ENCODE peak calls at places on chromosomes 11 and 22, in seven cellular contexts. One of them, this sample, is unnamed.

GRCh38 chr11:34586655-34587281 is 34.1 kb upstream of the EHF start:
- DNase-seq in body of pancreas: no peak
- DNase-seq in transverse colon: no peak
- DNase-seq in A549: no peak
- DNase-seq in heart left ventricle: no peak
- DNase-seq in right lobe of liver: no peak
- DNase-seq in breast epithelium: no peak
- DNase-seq in this sample: no peak

GRCh38 chr22:39205344-39206021 is 39.3 kb downstream of the PDGFB start:
- DNase-seq in transverse colon: no peak
- DNase-seq in body of pancreas: no peak
- DNase-seq in heart left ventricle: no peak
- DNase-seq in breast epithelium: no peak
- DNase-seq in right lobe of liver: no peak
- DNase-seq in A549: peak
- DNase-seq in this sample: peak

GRCh38 chr11:68468217-68468828 is 7.8 kb downstream of the PPP6R3 start:
- DNase-seq in heart left ventricle: no peak
- DNase-seq in right lobe of liver: no peak
- DNase-seq in transverse colon: no peak
- DNase-seq in breast epithelium: no peak
- DNase-seq in body of pancreas: no peak
- DNase-seq in A549: no peak
- DNase-seq in this sample: no peak

GRCh38 chr11:67267188-67268035 is 1.1 kb downstream of the GRK2 start:
- DNase-seq in transverse colon: peak
- DNase-seq in A549: no peak
- DNase-seq in right lobe of liver: peak
- DNase-seq in body of pancreas: peak
- DNase-seq in breast epithelium: no peak
- DNase-seq in heart left ventricle: peak
- DNase-seq in this sample: no peak

GRCh38 chr11:7579226-7579825 is 65.5 kb downstream of the PPFIBP2 start:
- DNase-seq in breast epithelium: no peak
- DNase-seq in transverse colon: no peak
- DNase-seq in heart left ventricle: no peak
- DNase-seq in body of pancreas: peak
- DNase-seq in right lobe of liver: no peak
- DNase-seq in A549: no peak
- DNase-seq in this sample: no peak

GRCh38 chr11:129234978-129235377 is 42.9 kb upstream of the ARHGAP32 start:
- DNase-seq in breast epithelium: no peak
- DNase-seq in A549: no peak
- DNase-seq in heart left ventricle: no peak
- DNase-seq in body of pancreas: no peak
- DNase-seq in right lobe of liver: no peak
- DNase-seq in transverse colon: no peak
- DNase-seq in this sample: no peak

GRCh38 chr11:44622190-44622650 is 56.8 kb downstream of the CD82 start:
- DNase-seq in heart left ventricle: no peak
- DNase-seq in breast epithelium: no peak
- DNase-seq in body of pancreas: no peak
- DNase-seq in A549: no peak
- DNase-seq in transverse colon: peak
- DNase-seq in right lobe of liver: peak
- DNase-seq in this sample: no peak

GRCh38 chr11:64810891-64811272 is 531 bp upstream of the MEN1 start:
- DNase-seq in right lobe of liver: no peak
- DNase-seq in body of pancreas: peak
- DNase-seq in transverse colon: peak
- DNase-seq in breast epithelium: no peak
- DNase-seq in heart left ventricle: no peak
- DNase-seq in A549: no peak
- DNase-seq in this sample: peak

GRCh38 chr22:38422615-38423511 is 32.1 kb downstream of the KCNJ4 start:
- DNase-seq in right lobe of liver: peak
- DNase-seq in A549: no peak
- DNase-seq in body of pancreas: no peak
- DNase-seq in heart left ventricle: peak
- DNase-seq in transverse colon: peak
- DNase-seq in breast epithelium: no peak
- DNase-seq in this sample: no peak

GRCh38 chr22:24763872-24764485 is 10.5 kb downstream of the PIWIL3 start:
- DNase-seq in transverse colon: no peak
- DNase-seq in breast epithelium: no peak
- DNase-seq in heart left ventricle: no peak
- DNase-seq in A549: no peak
- DNase-seq in right lobe of liver: no peak
- DNase-seq in body of pancreas: no peak
- DNase-seq in this sample: no peak

GRCh38 chr11:65014146-65014960 is at the start of gene ARL2:
- DNase-seq in A549: peak
- DNase-seq in transverse colon: no peak
- DNase-seq in heart left ventricle: no peak
- DNase-seq in body of pancreas: peak
- DNase-seq in breast epithelium: no peak
- DNase-seq in right lobe of liver: peak
- DNase-seq in this sample: peak

GRCh38 chr22:33896801-33897620 is 23.3 kb downstream of the LARGE1 start:
- DNase-seq in right lobe of liver: no peak
- DNase-seq in heart left ventricle: no peak
- DNase-seq in breast epithelium: no peak
- DNase-seq in transverse colon: no peak
- DNase-seq in A549: no peak
- DNase-seq in body of pancreas: peak
- DNase-seq in this sample: no peak

GRCh38 chr22:37983860-37984791 is at the start of gene SOX10:
- DNase-seq in heart left ventricle: no peak
- DNase-seq in A549: no peak
- DNase-seq in right lobe of liver: no peak
- DNase-seq in body of pancreas: no peak
- DNase-seq in breast epithelium: no peak
- DNase-seq in transverse colon: no peak
- DNase-seq in this sample: no peak

GRCh38 chr11:55357560-55358184 is 10.1 kb upstream of the OR4A15 start:
- DNase-seq in right lobe of liver: no peak
- DNase-seq in transverse colon: no peak
- DNase-seq in breast epithelium: no peak
- DNase-seq in heart left ventricle: no peak
- DNase-seq in A549: no peak
- DNase-seq in body of pancreas: no peak
- DNase-seq in this sample: no peak

GRCh38 chr11:59765068-59765770 is 10.0 kb downstream of the STX3 start:
- DNase-seq in breast epithelium: no peak
- DNase-seq in transverse colon: peak
- DNase-seq in right lobe of liver: no peak
- DNase-seq in heart left ventricle: no peak
- DNase-seq in body of pancreas: no peak
- DNase-seq in A549: no peak
- DNase-seq in this sample: no peak

DNA sequence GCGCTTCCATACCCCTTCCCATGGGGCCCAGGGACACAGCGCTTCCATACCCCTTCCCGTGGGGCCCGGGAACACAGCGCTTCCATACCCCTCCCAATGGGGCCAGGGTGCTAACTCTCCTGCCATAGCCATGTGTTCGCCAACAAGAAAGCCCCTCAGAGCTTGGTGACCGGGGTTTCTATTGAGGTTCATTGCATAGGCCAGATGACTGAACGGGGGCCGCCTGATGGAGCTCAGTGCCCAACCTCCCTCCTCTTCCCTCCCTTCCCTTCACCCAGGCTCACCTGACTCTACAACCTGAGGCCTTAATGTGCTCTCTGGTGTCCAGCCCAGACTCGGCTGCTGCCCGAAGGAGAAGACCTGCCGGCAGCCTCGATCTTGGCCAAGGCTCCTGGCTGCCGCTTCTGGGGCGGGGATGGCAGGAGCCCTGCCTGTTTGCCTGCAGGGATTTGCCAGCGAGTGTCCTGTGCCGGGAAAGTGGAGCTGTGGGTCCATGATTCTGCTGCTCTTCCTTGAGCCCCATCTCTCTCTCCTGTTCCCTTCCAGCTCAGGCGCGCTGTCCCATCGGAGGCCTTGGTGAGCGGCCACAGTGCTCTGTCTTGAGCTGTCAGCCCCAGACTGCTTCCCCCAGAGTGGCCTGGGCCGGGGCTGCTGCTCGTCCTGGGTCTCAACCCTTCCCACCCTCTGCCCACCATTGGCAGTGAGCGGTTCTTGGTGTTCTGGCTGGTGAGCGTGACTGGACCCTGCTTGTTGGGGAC is 267.0 kb downstream of the TBC1D22A start:
- DNase-seq in body of pancreas: no peak
- DNase-seq in right lobe of liver: no peak
- DNase-seq in transverse colon: peak
- DNase-seq in heart left ventricle: no peak
- DNase-seq in breast epithelium: peak
- DNase-seq in A549: no peak
- DNase-seq in this sample: no peak
- TF ChIP-seq POLR2A in body of pancreas: no peak
- TF ChIP-seq POLR2A in right lobe of liver: no peak
- TF ChIP-seq POLR2A in transverse colon: no peak
- TF ChIP-seq POLR2A in heart left ventricle: no peak
- TF ChIP-seq POLR2A in breast epithelium: no peak
- TF ChIP-seq POLR2A in A549: no peak
- TF ChIP-seq POLR2A in this sample: no peak

GRCh38 chr11:121723261-121723741 is 270.5 kb upstream of the SORL1-AS1 start:
- DNase-seq in A549: no peak
- DNase-seq in right lobe of liver: no peak
- DNase-seq in body of pancreas: peak
- DNase-seq in heart left ventricle: peak
- DNase-seq in transverse colon: no peak
- DNase-seq in breast epithelium: no peak
- DNase-seq in this sample: no peak

GRCh38 chr11:121727942-121728341 is 275.2 kb upstream of the SORL1-AS1 start:
- DNase-seq in breast epithelium: no peak
- DNase-seq in A549: no peak
- DNase-seq in right lobe of liver: no peak
- DNase-seq in transverse colon: no peak
- DNase-seq in heart left ventricle: no peak
- DNase-seq in body of pancreas: no peak
- DNase-seq in this sample: no peak

GRCh38 chr11:121721961-121722360 is 269.2 kb upstream of the SORL1-AS1 start:
- DNase-seq in breast epithelium: no peak
- DNase-seq in heart left ventricle: no peak
- DNase-seq in transverse colon: no peak
- DNase-seq in body of pancreas: peak
- DNase-seq in A549: no peak
- DNase-seq in right lobe of liver: no peak
- DNase-seq in this sample: no peak

GRCh38 chr11:121721448-121721847 is 268.7 kb upstream of the SORL1-AS1 start:
- DNase-seq in breast epithelium: no peak
- DNase-seq in body of pancreas: no peak
- DNase-seq in transverse colon: no peak
- DNase-seq in heart left ventricle: no peak
- DNase-seq in A549: no peak
- DNase-seq in right lobe of liver: no peak
- DNase-seq in this sample: no peak

DNA sequence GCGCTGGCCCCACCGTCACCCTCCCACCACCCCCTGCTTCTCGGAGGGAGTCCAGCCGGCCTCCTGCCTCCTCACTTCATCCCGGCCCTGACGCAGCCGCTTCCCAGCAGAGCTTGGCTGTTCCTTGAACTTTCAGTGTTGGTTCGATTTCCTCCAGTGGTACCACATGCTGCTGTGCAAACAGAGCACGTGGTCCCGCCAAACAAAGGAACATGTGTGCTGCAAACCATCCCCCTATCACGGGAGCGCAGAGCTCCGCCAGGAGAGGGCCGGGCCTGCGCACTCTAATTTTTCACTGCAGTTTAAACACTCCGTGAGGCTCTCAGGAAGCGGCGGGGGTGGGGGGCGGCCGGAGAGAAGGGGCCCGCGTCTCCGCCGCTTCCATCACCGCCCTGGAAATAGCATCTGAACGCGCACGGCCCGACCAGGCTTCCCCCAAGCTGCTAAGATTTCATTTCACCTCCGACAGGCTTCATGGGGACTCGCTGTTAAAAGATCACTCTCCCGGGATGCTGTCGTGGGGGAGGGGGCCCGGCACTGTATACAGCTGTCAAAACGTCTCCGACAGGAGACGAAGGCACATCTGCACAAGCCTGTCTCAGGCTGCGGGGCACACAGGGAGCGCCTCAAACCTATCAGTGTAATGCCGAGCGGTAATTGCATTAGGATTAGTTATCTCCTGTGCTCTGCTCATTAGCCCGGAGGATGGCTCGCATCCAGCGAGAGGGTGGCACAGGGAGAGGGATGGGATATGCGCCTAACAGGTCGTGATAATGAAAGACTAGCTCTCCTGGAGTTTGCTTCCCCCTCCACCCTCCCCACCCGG is 269.9 kb upstream of the SORL1-AS1 start:
- DNase-seq in body of pancreas: peak
- DNase-seq in transverse colon: peak
- DNase-seq in A549: no peak
- DNase-seq in heart left ventricle: peak
- DNase-seq in breast epithelium: peak
- DNase-seq in right lobe of liver: peak
- DNase-seq in this sample: peak
- TF ChIP-seq POLR2A in body of pancreas: peak
- TF ChIP-seq POLR2A in transverse colon: peak
- TF ChIP-seq POLR2A in A549: no peak
- TF ChIP-seq POLR2A in heart left ventricle: no peak
- TF ChIP-seq POLR2A in breast epithelium: peak
- TF ChIP-seq POLR2A in right lobe of liver: peak
- TF ChIP-seq POLR2A in this sample: no peak

GRCh38 chr11:11976476-11977187 is 31.8 kb downstream of the DKK3 start:
- DNase-seq in body of pancreas: no peak
- DNase-seq in heart left ventricle: peak
- DNase-seq in breast epithelium: no peak
- DNase-seq in A549: no peak
- DNase-seq in right lobe of liver: peak
- DNase-seq in transverse colon: peak
- DNase-seq in this sample: no peak

GRCh38 chr11:11975201-11976092 is 33.0 kb downstream of the DKK3 start:
- DNase-seq in body of pancreas: no peak
- DNase-seq in right lobe of liver: peak
- DNase-seq in A549: no peak
- DNase-seq in heart left ventricle: no peak
- DNase-seq in transverse colon: no peak
- DNase-seq in breast epithelium: no peak
- DNase-seq in this sample: peak

GRCh38 chr11:11978098-11978637 is 30.3 kb downstream of the DKK3 start:
- DNase-seq in A549: no peak
- DNase-seq in breast epithelium: no peak
- DNase-seq in body of pancreas: no peak
- DNase-seq in transverse colon: no peak
- DNase-seq in heart left ventricle: no peak
- DNase-seq in right lobe of liver: no peak
- DNase-seq in this sample: no peak

GRCh38 chr11:11978792-11979486 is 29.5 kb downstream of the DKK3 start:
- DNase-seq in right lobe of liver: no peak
- DNase-seq in body of pancreas: peak
- DNase-seq in transverse colon: peak
- DNase-seq in heart left ventricle: peak
- DNase-seq in breast epithelium: peak
- DNase-seq in A549: no peak
- DNase-seq in this sample: no peak

GRCh38 chr11:11977206-11977938 is 31.1 kb downstream of the DKK3 start:
- DNase-seq in right lobe of liver: no peak
- DNase-seq in body of pancreas: peak
- DNase-seq in A549: peak
- DNase-seq in heart left ventricle: peak
- DNase-seq in transverse colon: peak
- DNase-seq in breast epithelium: peak
- DNase-seq in this sample: peak
- TF ChIP-seq POLR2A in right lobe of liver: no peak
- TF ChIP-seq POLR2A in body of pancreas: no peak
- TF ChIP-seq POLR2A in A549: no peak
- TF ChIP-seq POLR2A in heart left ventricle: no peak
- TF ChIP-seq POLR2A in transverse colon: no peak
- TF ChIP-seq POLR2A in breast epithelium: no peak
- TF ChIP-seq POLR2A in this sample: no peak

GRCh38 chr11:200224-201003 is 6.8 kb downstream of the BET1L start:
- DNase-seq in right lobe of liver: no peak
- DNase-seq in heart left ventricle: no peak
- DNase-seq in body of pancreas: no peak
- DNase-seq in transverse colon: peak
- DNase-seq in breast epithelium: no peak
- DNase-seq in A549: no peak
- DNase-seq in this sample: no peak
- TF ChIP-seq POLR2A in right lobe of liver: no peak
- TF ChIP-seq POLR2A in heart left ventricle: no peak
- TF ChIP-seq POLR2A in body of pancreas: no peak
- TF ChIP-seq POLR2A in transverse colon: no peak
- TF ChIP-seq POLR2A in breast epithelium: no peak
- TF ChIP-seq POLR2A in A549: no peak
- TF ChIP-seq POLR2A in this sample: no peak

This sample was measured in H54.